ENCODE peak calls at places on chromosomes 4 and X, in ten cellular contexts. H, P, C, L, M, Q, S, A, J and W are unnamed samples.

GRCh38 chr4:120855307-120856001 is 67.1 kb downstream of the PRDM5 start:
- DNase-seq in L (no peak), A (no peak), P (no peak), M (peak), H (no peak), S (no peak), Q (no peak), C (no peak), J (no peak), W (no peak)

GRCh38 chr4:27056281-27056680 is 195.6 kb downstream of the STIM2 start:
- DNase-seq in M (no peak), C (no peak), H (no peak), L (no peak), A (no peak), Q (no peak), J (no peak), P (no peak), S (no peak), W (no peak)

GRCh38 chrX:38664285-38664684 is 102.9 kb downstream of the TSPAN7 start:
- DNase-seq in Q (no peak), M (peak), P (peak), S (peak), H (no peak), L (no peak), C (no peak), A (peak), J (no peak), W (no peak)

GRCh38 chrX:130108647-130109428 is 1.5 kb downstream of the ELF4 start:
- DNase-seq in M (peak), Q (no peak), S (no peak), H (no peak), A (no peak), P (no peak), C (no peak), L (peak), J (peak), W (peak)

GRCh38 chrX:21996872-21997271 is 35.3 kb upstream of the PHEX start:
- DNase-seq in L (no peak), P (no peak), J (no peak), H (no peak), C (no peak), M (no peak), S (peak), A (no peak), Q (no peak), W (no peak)

GRCh38 chrX:11558972-11559371 is 106.7 kb downstream of the ARHGAP6 start:
- DNase-seq in L (peak), S (no peak), J (no peak), H (no peak), M (peak), A (peak), C (peak), Q (peak), P (peak), W (peak)

GRCh38 chrX:96314974-96315373 is 369.7 kb upstream of the DIAPH2 start:
- DNase-seq in L (no peak), S (peak), H (no peak), A (no peak), P (no peak), C (no peak), J (no peak), M (no peak), Q (no peak), W (no peak)

GRCh38 chr4:5932021-5932553 is 39.2 kb upstream of the CRMP1 start:
- DNase-seq in H (no peak), L (no peak), Q (no peak), A (no peak), C (no peak), M (no peak), S (no peak), J (no peak), P (no peak), W (no peak)

GRCh38 chr4:141155586-141155985 is 22.3 kb upstream of the RNF150 start:
- DNase-seq in Q (no peak), J (no peak), L (no peak), H (no peak), C (no peak), S (peak), A (no peak), P (no peak), M (no peak), W (no peak)

GRCh38 chrX:51779306-51779705 is 36.1 kb downstream of the GSPT2 start:
- DNase-seq in J (no peak), L (no peak), H (no peak), S (no peak), C (no peak), Q (no peak), A (no peak), P (no peak), M (no peak), W (no peak)

GRCh38 chrX:69077895-69078455 is 87.3 kb downstream of the PJA1 start:
- DNase-seq in J (no peak), L (no peak), C (no peak), Q (peak), P (no peak), H (no peak), M (no peak), S (no peak), A (no peak), W (no peak)

DNA sequence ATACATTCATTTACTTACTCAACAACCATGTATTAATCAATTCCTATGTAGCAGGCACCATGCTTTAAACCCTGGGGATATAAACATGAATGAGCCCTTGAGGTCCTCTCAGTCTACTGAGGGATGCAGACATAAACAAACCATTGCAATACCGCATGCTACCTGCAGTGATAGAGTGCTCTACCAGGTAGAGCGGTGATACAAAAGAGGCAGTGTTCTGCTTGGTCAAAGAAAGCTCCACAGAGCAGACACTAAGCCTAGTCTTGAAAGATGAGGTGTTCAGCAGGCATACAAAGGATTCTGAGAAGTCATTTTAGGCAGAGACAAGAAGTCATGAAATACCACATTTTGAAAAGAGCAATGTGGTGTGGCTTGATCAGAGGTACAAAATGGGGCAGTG is 26.9 kb upstream of the AMOT start:
- DNase-seq in P (no peak), Q (no peak), L (no peak), C (no peak), S (no peak), A (peak), M (no peak), H (peak), J (no peak), W (no peak)
- TF ChIP-seq CTCF in P (peak), Q (no peak), L (no peak), C (no peak), S (no peak), A (peak), M (no peak), H (peak), J (no peak), W (no peak)

GRCh38 chr4:76429636-76430035 is 5.4 kb upstream of the SHROOM3 start:
- DNase-seq in S (no peak), Q (no peak), A (no peak), C (no peak), L (no peak), H (no peak), J (no peak), M (no peak), P (no peak), W (no peak)

GRCh38 chr4:76434901-76435688 is at the start of gene SHROOM3:
- DNase-seq in C (no peak), M (no peak), A (no peak), J (no peak), P (no peak), H (no peak), Q (no peak), S (no peak), L (no peak), W (no peak)

GRCh38 chr4:76426272-76426671 is 5.3 kb upstream of the CCDC158 start:
- DNase-seq in S (no peak), A (no peak), L (no peak), H (no peak), M (no peak), J (no peak), C (no peak), P (no peak), Q (no peak), W (no peak)

GRCh38 chr4:76435689-76436176 is 704 bp downstream of the SHROOM3 start:
- DNase-seq in S (no peak), Q (no peak), A (no peak), P (no peak), L (no peak), M (no peak), J (no peak), C (no peak), H (no peak), W (no peak)

GRCh38 chr4:76430519-76431388 is 4.3 kb upstream of the SHROOM3 start:
- DNase-seq in H (no peak), Q (no peak), A (peak), J (no peak), P (peak), C (no peak), M (peak), L (no peak), S (peak), W (peak)
- TF ChIP-seq CTCF in H (peak), Q (peak), A (peak), J (peak), P (peak), C (peak), M (peak), L (peak), S (peak), W (peak)

DNA sequence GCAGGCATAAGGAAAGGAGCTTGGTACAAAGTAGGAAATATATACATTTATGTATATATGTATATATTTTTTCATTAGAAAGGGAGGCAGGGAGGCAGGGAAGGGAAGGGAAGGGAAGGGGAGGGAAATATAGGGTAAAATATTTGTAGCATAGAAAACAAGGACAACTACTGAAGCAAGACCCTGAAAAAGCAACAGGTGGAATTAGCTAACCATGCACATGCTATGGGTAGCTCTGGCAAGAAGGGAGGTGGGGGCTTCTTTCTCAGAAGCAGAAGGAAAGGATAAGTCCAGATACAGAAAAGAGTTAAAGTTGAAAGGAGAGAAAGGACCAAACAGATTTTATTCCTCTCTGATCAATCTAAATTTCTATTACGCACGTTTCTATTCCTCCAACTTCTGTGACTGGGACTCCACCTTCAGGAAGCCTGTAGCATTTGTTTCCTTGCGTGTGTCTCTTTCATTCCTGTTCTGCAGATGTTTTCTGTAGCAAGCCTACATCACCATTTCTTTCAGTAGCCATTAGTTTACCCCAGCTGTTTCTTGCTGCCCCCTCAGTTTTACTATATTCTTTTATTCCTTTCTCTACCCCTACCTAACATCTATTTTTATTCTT is 82.9 kb downstream of the OR13H1 start:
- DNase-seq in H (no peak), C (no peak), P (no peak), S (peak), M (no peak), A (peak), L (no peak), J (no peak), Q (no peak), W (no peak)
- TF ChIP-seq CTCF in H (peak), C (no peak), P (peak), S (no peak), M (no peak), A (peak), L (no peak), J (no peak), Q (peak), W (no peak)

DNA sequence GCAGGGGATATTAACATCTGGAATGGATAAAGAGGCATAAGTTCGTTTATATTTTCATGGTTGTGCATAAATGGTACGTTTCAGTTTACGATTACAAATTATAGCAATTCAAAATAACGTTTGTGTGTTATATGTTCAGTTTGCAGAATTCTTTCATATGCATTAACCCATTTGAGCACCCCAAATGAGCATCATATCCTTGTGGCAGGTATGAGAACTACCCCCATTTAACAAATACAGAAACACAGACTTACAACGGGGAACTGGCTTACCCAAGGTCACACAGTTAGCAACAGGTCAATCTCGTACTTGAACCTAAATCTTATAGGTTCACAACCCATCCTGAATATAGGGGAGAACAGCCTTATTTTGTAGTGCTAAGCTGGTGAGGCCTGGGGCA is 33.1 kb downstream of the EDNRA start:
- DNase-seq in H (no peak), A (no peak), M (no peak), J (no peak), S (no peak), L (no peak), P (no peak), Q (no peak), C (no peak), W (no peak)
- TF ChIP-seq CTCF in H (peak), A (peak), M (no peak), J (no peak), S (peak), L (no peak), P (no peak), Q (no peak), C (no peak), W (no peak)

GRCh38 chrX:40079572-40079971 is 18.2 kb downstream of the BCOR start:
- DNase-seq in P (no peak), S (no peak), M (no peak), H (no peak), Q (no peak), J (no peak), C (no peak), L (no peak), A (no peak), W (no peak)
- TF ChIP-seq CTCF in P (no peak), S (no peak), M (no peak), H (no peak), Q (peak), J (no peak), C (no peak), L (no peak), A (no peak), W (no peak)

GRCh38 chrX:33336783-33337182 is 125.4 kb upstream of the DMD start:
- DNase-seq in Q (peak), L (no peak), J (no peak), H (no peak), C (no peak), S (peak), P (peak), A (no peak), M (peak), W (no peak)
- TF ChIP-seq CTCF in Q (peak), L (peak), J (peak), H (peak), C (no peak), S (peak), P (peak), A (no peak), M (no peak), W (no peak)

GRCh38 chr4:122930877-122931276 is 8.5 kb upstream of the NUDT6 start:
- DNase-seq in L (no peak), M (no peak), A (no peak), J (no peak), C (no peak), P (no peak), Q (no peak), S (peak), H (no peak), W (no peak)
- TF ChIP-seq CTCF in L (peak), M (peak), A (peak), J (peak), C (peak), P (peak), Q (no peak), S (peak), H (peak), W (peak)

DNA sequence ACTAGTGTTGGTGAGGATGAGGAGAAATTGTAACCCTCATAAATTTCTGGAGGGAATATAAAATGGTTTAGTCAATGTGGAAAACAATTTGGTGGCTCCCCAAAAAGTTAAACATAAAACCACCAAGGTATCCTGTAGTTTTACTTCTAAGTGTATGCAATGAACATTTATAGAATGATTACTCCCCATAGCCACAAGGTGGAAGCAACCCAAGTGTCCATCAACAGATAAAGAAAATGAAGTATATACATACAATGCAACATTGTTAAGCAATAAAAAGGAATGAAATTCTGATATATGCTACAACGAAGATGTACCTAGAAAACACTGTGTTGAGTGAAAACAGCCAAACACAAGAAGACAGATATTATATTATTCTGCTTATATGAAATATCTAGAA is 569.1 kb upstream of the GRID2 start:
- DNase-seq in C (no peak), L (no peak), Q (no peak), A (no peak), S (peak), M (no peak), J (no peak), P (no peak), H (no peak), W (no peak)
- TF ChIP-seq CTCF in C (no peak), L (no peak), Q (no peak), A (no peak), S (peak), M (no peak), J (no peak), P (no peak), H (no peak), W (no peak)